ENCODE peak calls at places on chromosome 21, in six cellular contexts. G is A549, Y is K562, K is H1, U is HepG2, B is GM12878. F is an unnamed sample.

GRCh38 chr21:26684866-26685265 is 111.8 kb upstream of the CYYR1 start:
- DNase-seq in G (no peak), Y (no peak), K (no peak), U (no peak), B (no peak), F (no peak)

GRCh38 chr21:37380349-37381323 is 14.1 kb downstream of the DYRK1A start:
- DNase-seq in G (no peak), Y (no peak), K (no peak), U (no peak), B (no peak), F (no peak)

GRCh38 chr21:35258521-35258920 is 209.4 kb upstream of the RUNX1 start:
- DNase-seq in G (no peak), Y (no peak), K (no peak), U (no peak), B (no peak), F (no peak)

GRCh38 chr21:26877015-26877414 is 31.8 kb upstream of the ADAMTS1 start:
- DNase-seq in G (no peak), Y (no peak), K (no peak), U (no peak), B (no peak), F (peak)

GRCh38 chr21:15826147-15826780 is 96.5 kb downstream of the USP25 start:
- DNase-seq in G (peak), Y (peak), K (no peak), U (peak), B (peak), F (peak)

GRCh38 chr21:35476616-35477395 is 427.7 kb upstream of the RUNX1 start:
- DNase-seq in G (no peak), Y (no peak), K (no peak), U (no peak), B (no peak), F (no peak)

GRCh38 chr21:37266515-37267221 is 466 bp downstream of the VPS26C start:
- DNase-seq in G (no peak), Y (no peak), K (no peak), U (peak), B (no peak), F (peak)

GRCh38 chr21:14591882-14592281 is 45.8 kb upstream of the SAMSN1 start:
- DNase-seq in G (no peak), Y (no peak), K (no peak), U (no peak), B (no peak), F (no peak)

GRCh38 chr21:23245231-23245630 is 2247.0 kb downstream of the NCAM2 start:
- DNase-seq in G (no peak), Y (no peak), K (no peak), U (no peak), B (no peak), F (no peak)

GRCh38 chr21:21046063-21046462 is 47.9 kb downstream of the NCAM2 start:
- DNase-seq in G (no peak), Y (no peak), K (no peak), U (no peak), B (no peak), F (no peak)

GRCh38 chr21:33202464-33203363 is 27.0 kb upstream of the IFNAR2 start:
- DNase-seq in G (no peak), Y (no peak), K (no peak), U (no peak), B (no peak), F (no peak)

GRCh38 chr21:34707876-34708325 is 39.1 kb downstream of the CLIC6 start:
- DNase-seq in G (no peak), Y (no peak), K (no peak), U (no peak), B (peak), F (no peak)

GRCh38 chr21:36038701-36039497 is 21.4 kb downstream of the SETD4 start:
- DNase-seq in G (no peak), Y (no peak), K (no peak), U (no peak), B (no peak), F (no peak)

GRCh38 chr21:33157303-33157702 is 72.4 kb upstream of the IFNAR2 start:
- DNase-seq in G (no peak), Y (no peak), K (no peak), U (no peak), B (no peak), F (no peak)

GRCh38 chr21:36684957-36685714 is 13.8 kb upstream of the SIM2 start:
- DNase-seq in G (no peak), Y (no peak), K (no peak), U (no peak), B (no peak), F (no peak)

GRCh38 chr21:33301632-33302002 is 23.2 kb upstream of the IFNAR1 start:
- DNase-seq in G (no peak), Y (no peak), K (no peak), U (no peak), B (no peak), F (no peak)

GRCh38 chr21:32604484-32604883 is 7.7 kb downstream of the CFAP298 start:
- DNase-seq in G (no peak), Y (no peak), K (peak), U (no peak), B (no peak), F (no peak)

GRCh38 chr21:35428041-35428400 is 378.9 kb upstream of the RUNX1 start:
- DNase-seq in G (no peak), Y (no peak), K (no peak), U (no peak), B (no peak), F (no peak)

GRCh38 chr21:32256873-32257620 is 21.8 kb downstream of the MIS18A start:
- DNase-seq in G (peak), Y (no peak), K (no peak), U (no peak), B (no peak), F (peak)

GRCh38 chr21:34126691-34127090 is 53.3 kb downstream of the MRPS6 start:
- DNase-seq in G (no peak), Y (no peak), K (no peak), U (no peak), B (no peak), F (no peak)

GRCh38 chr21:34743831-34744230 is 75.0 kb downstream of the CLIC6 start:
- DNase-seq in G (no peak), Y (no peak), K (no peak), U (no peak), B (no peak), F (no peak)

GRCh38 chr21:21688877-21689276 is 690.7 kb downstream of the NCAM2 start:
- DNase-seq in G (no peak), Y (no peak), K (peak), U (no peak), B (no peak), F (peak)

GRCh38 chr21:46661211-46661625 is 25.7 kb downstream of the PRMT2 start:
- DNase-seq in G (no peak), Y (no peak), K (peak), U (no peak), B (no peak), F (peak)

GRCh38 chr21:28464095-28464494 is 528.6 kb downstream of the LTN1 start:
- DNase-seq in G (no peak), Y (no peak), K (no peak), U (no peak), B (no peak), F (no peak)

GRCh38 chr21:35646606-35647005 is 413.7 kb downstream of the SETD4 start:
- DNase-seq in G (no peak), Y (no peak), K (no peak), U (no peak), B (no peak), F (no peak)

GRCh38 chr21:33951276-33952178 is 35.9 kb upstream of the ATP5PO start:
- DNase-seq in G (no peak), Y (no peak), K (no peak), U (no peak), B (peak), F (no peak)

GRCh38 chr21:32653326-32653901 is 41.2 kb upstream of the CFAP298 start:
- DNase-seq in G (peak), Y (peak), K (no peak), U (peak), B (no peak), F (peak)

GRCh38 chr21:34795152-34796141 is 126.7 kb downstream of the CLIC6 start:
- DNase-seq in G (peak), Y (no peak), K (no peak), U (peak), B (no peak), F (no peak)

GRCh38 chr21:31201548-31201947 is 142.5 kb downstream of the TIAM1 start:
- DNase-seq in G (no peak), Y (no peak), K (no peak), U (no peak), B (peak), F (no peak)

GRCh38 chr21:31201144-31201543 is 142.9 kb downstream of the TIAM1 start:
- DNase-seq in G (no peak), Y (no peak), K (no peak), U (no peak), B (no peak), F (no peak)

GRCh38 chr21:31195334-31196015 is 148.6 kb downstream of the TIAM1 start:
- DNase-seq in G (no peak), Y (no peak), K (no peak), U (no peak), B (peak), F (no peak)

GRCh38 chr21:31196724-31197123 is 147.3 kb downstream of the TIAM1 start:
- DNase-seq in G (no peak), Y (no peak), K (no peak), U (no peak), B (no peak), F (no peak)

GRCh38 chr21:31198575-31198974 is 145.5 kb downstream of the TIAM1 start:
- DNase-seq in G (peak), Y (peak), K (no peak), U (peak), B (no peak), F (peak)
- TF ChIP-seq CHD2 in G (no peak), Y (no peak), K (no peak), U (no peak), B (no peak), F (no peak)

DNA sequence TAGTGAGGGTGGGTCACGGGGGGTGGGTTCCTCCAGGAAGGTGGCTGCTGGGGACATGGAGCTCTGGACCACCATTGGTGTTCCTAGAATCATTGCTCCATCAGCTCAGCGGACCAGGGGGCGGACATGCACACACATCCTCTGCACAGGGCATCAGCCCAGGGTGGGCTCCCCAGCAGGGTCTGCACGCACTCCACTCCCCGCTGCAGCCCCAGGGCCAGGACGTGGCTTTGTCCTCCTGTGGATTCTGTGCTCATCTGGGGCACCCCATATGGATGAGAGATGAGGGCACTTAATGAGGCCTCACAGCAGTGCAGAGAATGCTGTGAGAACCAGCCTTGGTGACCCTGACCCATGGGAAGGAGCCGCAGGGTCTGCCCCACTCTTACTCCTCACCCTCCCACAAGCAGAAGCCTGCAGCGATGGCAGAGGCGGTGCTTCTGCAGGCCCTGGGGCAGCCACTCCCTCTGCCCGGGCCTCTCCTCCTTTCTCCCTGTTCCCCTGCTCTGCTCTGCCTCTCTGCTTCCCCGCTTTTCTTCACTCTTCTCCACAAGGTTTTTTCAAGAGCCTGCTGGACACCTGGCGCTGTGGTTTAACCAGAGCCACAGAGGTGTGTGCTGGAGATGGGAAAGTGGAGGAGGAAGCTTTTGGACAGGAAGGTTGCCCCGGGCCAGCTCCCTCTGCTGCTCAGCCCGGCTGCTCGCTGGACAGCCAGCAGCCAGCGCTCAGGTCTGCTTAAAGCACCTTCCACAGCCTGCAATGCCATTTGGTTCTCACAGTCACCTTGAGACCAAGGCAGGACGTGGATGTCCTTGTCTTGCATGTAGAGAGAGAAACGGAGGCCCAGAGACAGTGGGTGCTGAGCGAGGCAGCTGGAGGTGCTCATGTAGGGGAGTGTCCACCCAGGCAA is 26.2 kb upstream of the PCBP3 start:
- DNase-seq in G (no peak), Y (no peak), K (no peak), U (no peak), B (no peak), F (no peak)
- TF ChIP-seq CHD2 in G (no peak), Y (no peak), K (no peak), U (no peak), B (no peak), F (no peak)

DNA sequence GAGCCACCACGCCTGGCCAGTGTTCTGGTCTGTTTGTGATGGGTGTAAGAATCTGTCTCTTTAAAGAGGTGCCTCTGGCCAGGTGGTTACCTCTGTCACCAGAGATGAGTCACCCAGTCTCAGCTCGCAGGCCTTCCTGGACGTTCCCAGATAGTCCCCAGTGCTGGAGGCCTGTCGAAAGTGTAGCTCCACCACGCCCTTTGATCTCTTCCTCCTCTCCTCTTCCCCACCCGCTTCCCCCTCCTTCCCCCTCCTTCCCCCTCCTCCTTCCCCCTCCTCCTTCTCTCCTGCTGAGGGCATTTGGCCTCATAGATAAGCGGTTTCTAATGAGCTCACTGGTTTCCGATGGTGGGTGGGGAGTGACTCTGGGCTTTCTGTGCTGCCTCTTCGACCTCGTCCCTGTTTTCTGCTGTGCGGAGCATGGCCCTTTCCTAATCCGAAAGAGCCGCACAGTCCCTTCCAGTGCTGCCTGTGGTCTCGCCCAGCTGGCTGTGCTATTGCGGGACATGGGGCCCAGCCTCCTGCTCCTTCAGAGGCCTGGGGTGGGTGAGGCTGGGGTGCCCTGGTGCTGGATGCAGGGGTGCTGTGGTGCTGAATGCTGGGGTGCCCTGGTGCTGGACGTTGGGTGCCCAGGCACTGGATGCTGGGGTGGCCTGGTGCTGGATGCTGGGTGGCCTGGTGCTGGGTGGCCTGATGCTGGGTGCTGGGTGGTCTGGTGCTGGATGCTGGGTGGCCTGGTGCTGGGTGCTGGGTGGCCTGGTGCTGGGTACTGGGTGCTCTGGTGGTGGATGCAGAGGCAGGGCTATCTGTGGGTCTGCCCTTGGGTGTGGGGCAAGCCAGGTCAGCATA is 19.2 kb downstream of the AGPAT3 start:
- DNase-seq in G (no peak), Y (peak), K (no peak), U (peak), B (no peak), F (peak)
- TF ChIP-seq CHD2 in G (no peak), Y (no peak), K (no peak), U (no peak), B (no peak), F (no peak)

DNA sequence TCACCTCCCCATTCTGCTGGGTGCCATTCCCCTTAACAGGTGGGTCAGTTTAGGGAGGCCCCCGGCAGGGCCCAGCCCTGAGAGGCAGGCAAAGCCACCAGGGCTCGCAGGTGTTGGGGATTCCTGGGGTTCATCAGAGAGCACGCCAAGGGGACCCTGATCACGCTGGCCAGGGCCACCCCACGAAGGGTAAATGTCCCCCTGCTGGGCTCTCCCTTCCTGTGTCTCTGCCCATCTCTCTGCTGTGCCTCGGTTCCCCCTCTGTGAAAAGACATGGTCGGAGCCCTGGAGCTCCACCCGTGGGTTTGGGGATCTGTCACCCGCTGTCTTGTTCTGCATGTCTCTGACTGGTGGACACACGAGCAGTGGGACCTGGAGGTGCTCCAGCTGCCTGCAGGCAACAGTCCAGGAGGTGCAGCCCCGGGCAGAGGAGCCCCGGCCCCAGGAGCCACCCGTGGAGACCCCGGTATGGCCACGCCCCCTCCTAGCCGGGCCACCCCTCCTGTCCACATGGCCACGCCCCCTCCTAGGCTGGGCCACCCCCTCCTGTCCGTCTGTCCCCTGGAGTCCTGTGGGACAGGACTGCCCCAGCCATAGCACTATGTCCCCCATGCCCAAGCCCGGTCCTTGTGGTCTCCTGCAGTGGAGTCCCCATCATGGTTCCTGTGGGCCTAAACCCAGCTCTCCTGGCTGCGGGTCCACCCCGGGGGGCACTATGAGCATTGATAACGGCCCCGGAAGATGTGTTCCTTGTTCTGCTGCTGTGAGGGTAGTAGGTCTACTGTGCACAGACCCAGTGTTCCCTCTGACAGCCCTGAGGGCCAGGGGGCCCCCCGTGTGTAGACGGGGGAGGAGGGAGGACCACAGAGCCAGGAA is 6.5 kb downstream of the AIRE start:
- DNase-seq in G (peak), Y (peak), K (no peak), U (no peak), B (no peak), F (peak)
- TF ChIP-seq CHD2 in G (no peak), Y (no peak), K (no peak), U (no peak), B (no peak), F (no peak)

DNA sequence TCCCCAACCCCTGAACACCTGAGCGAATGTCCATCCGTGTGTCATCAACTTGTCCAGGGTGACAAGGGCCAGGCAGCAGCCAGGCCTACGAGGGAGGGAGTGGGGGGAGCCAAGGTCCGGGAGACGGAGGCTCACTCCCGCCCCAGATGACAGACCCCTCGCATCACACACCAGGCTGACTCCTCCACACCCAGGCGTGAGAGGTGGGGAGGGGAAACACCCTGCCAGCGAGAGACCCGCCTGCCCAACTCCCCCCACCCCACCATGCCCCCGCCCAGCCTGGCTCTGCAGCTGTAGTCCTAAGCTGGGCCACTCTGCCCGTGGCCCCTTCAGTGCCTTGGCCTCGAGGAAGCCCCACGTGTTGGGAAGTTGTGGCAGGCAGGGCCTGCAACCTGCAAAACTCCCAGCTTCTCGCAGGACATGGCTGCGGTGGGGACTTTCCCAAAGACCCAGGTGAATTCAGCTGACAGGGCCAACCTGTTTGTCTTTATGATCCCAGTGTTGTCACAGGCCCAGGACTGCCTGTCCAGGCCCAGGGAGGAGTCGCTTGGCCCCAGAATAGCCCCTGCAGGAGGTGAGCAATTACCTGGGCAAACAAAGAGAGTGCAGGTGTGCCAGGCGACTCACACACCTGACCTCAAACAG is 62.9 kb downstream of the RIPK4 start:
- DNase-seq in G (no peak), Y (no peak), K (no peak), U (no peak), B (no peak), F (no peak)
- TF ChIP-seq CHD2 in G (no peak), Y (no peak), K (no peak), U (no peak), B (no peak), F (no peak)

DNA sequence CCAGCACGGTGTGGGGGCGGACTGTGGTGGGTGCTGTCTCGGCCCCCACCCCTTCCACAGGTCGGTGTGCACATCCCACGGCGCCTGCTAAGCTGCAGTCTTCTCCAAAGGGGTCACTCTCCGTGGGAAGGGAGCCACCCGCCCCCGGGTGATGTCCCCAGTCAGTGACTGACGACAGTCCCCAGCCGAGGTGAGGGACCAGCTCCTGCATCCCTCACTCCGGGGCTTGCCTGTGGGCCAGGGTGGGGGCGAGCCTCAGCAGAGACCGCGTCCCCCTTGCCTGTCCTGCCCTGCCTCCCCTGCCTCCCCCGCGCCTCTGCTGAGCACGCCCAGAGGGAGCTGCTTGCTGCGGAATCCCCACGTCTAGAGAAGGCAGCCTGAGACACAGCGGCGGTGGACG is 35.9 kb upstream of the PDE9A start:
- DNase-seq in G (no peak), Y (no peak), K (no peak), U (no peak), B (no peak), F (peak)
- TF ChIP-seq CHD2 in G (no peak), Y (no peak), K (no peak), U (no peak), B (no peak), F (no peak)

GRCh38 chr21:41518757-41519156 is 10.8 kb upstream of the TMPRSS2 start:
- DNase-seq in G (no peak), Y (no peak), K (no peak), U (no peak), B (no peak), F (no peak)
- TF ChIP-seq CHD2 in G (no peak), Y (no peak), K (no peak), U (no peak), B (no peak), F (no peak)